ENCODE peak calls at places on chromosome 15, in eight cellular contexts. R, I, P, Z, F, L, O and G are unnamed samples.

GRCh38 chr15:70478251-70478990 is 284.9 kb downstream of the UACA start:
- DNase-seq in R (no peak), I (no peak), P (no peak), Z (peak; percentile 56), F (no peak), L (peak; percentile 74), O (peak; percentile 27), G (no peak)

GRCh38 chr15:68027388-68027787 is 26.7 kb upstream of the PIAS1 start:
- DNase-seq in R (no peak), I (no peak), P (no peak), Z (no peak), F (no peak), L (no peak), O (no peak), G (no peak)

GRCh38 chr15:59738676-59739075 is 49.6 kb upstream of the BNIP2 start:
- DNase-seq in R (no peak), I (no peak), P (no peak), Z (no peak), F (no peak), L (no peak), O (no peak), G (no peak)

GRCh38 chr15:83435782-83436181 is 11.4 kb upstream of the SH3GL3 start:
- DNase-seq in R (no peak), I (peak; percentile 21), P (no peak), Z (no peak), F (no peak), L (no peak), O (no peak), G (no peak)

GRCh38 chr15:84725001-84725491 is 9.1 kb upstream of the SEC11A start:
- DNase-seq in R (no peak), I (no peak), P (no peak), Z (no peak), F (no peak), L (peak; percentile 30), O (no peak), G (no peak)

GRCh38 chr15:84981711-84982300 is at the start of gene PDE8A:
- DNase-seq in R (peak; percentile 67), I (peak; percentile 21), P (peak; percentile 49), Z (peak; percentile 63), F (peak; percentile 26), L (peak; percentile 80), O (peak; percentile 64), G (peak; percentile 66)

GRCh38 chr15:51076898-51077564 is 17.7 kb downstream of the TNFAIP8L3 start:
- DNase-seq in R (peak; percentile 36), I (peak; percentile 78), P (no peak), Z (peak; percentile 56), F (no peak), L (peak; percentile 52), O (peak; percentile 6), G (peak; percentile 50)

GRCh38 chr15:39609166-39609918 is 28.5 kb downstream of the THBS1 start:
- DNase-seq in R (no peak), I (no peak), P (no peak), Z (peak; percentile 73), F (no peak), L (no peak), O (no peak), G (no peak)

GRCh38 chr15:42992626-42993025 is 72.0 kb upstream of the TTBK2 start:
- DNase-seq in R (no peak), I (peak; percentile 12), P (no peak), Z (no peak), F (no peak), L (no peak), O (no peak), G (no peak)

GRCh38 chr15:85327820-85328219 is 52.6 kb upstream of the AKAP13 start:
- DNase-seq in R (no peak), I (no peak), P (no peak), Z (no peak), F (no peak), L (no peak), O (no peak), G (no peak)

GRCh38 chr15:47718474-47719440 is 1.5 kb downstream of the SEMA6D start:
- DNase-seq in R (no peak), I (no peak), P (peak; percentile 9), Z (peak; percentile 45), F (no peak), L (peak; percentile 42), O (no peak), G (no peak)

GRCh38 chr15:60392601-60392985 is 5.2 kb downstream of the ANXA2 start:
- DNase-seq in R (peak; percentile 61), I (peak; percentile 89), P (no peak), Z (peak; percentile 23), F (no peak), L (peak; percentile 28), O (peak; percentile 59), G (no peak)

GRCh38 chr15:99669250-99669649 is 64.0 kb downstream of the LYSMD4 start:
- DNase-seq in R (no peak), I (no peak), P (no peak), Z (no peak), F (no peak), L (no peak), O (no peak), G (no peak)

GRCh38 chr15:89448825-89449224 is 47.6 kb downstream of the RHCG start:
- DNase-seq in R (no peak), I (no peak), P (no peak), Z (no peak), F (no peak), L (no peak), O (no peak), G (no peak)

GRCh38 chr15:56205061-56205876 is 38.4 kb downstream of the RFX7 start:
- DNase-seq in R (no peak), I (peak; percentile 36), P (no peak), Z (no peak), F (no peak), L (no peak), O (no peak), G (no peak)

GRCh38 chr15:40340038-40340739 is 550 bp downstream of the CCDC9B start:
- DNase-seq in R (no peak), I (peak; percentile 45), P (no peak), Z (peak; percentile 76), F (no peak), L (no peak), O (no peak), G (no peak)

GRCh38 chr15:48890375-48890972 is 12.5 kb downstream of the EID1 start:
- DNase-seq in R (no peak), I (no peak), P (no peak), Z (no peak), F (no peak), L (no peak), O (no peak), G (no peak)

GRCh38 chr15:55253580-55253979 is 36.0 kb downstream of the RAB27A start:
- DNase-seq in R (no peak), I (peak; percentile 83), P (no peak), Z (no peak), F (no peak), L (no peak), O (no peak), G (no peak)

GRCh38 chr15:88752956-88753355 is 50.3 kb upstream of the ACAN start:
- DNase-seq in R (no peak), I (no peak), P (no peak), Z (no peak), F (no peak), L (no peak), O (no peak), G (no peak)

GRCh38 chr15:55344206-55344605 is 25.2 kb downstream of the PIGB start:
- DNase-seq in R (no peak), I (no peak), P (no peak), Z (no peak), F (no peak), L (no peak), O (no peak), G (no peak)

GRCh38 chr15:60155661-60156060 is 151.6 kb downstream of the FOXB1 start:
- DNase-seq in R (peak; percentile 31), I (peak; percentile 39), P (no peak), Z (no peak), F (no peak), L (no peak), O (no peak), G (no peak)

GRCh38 chr15:60683156-60683555 is 204.2 kb upstream of the ICE2 start:
- DNase-seq in R (no peak), I (peak; percentile 43), P (no peak), Z (no peak), F (no peak), L (no peak), O (no peak), G (no peak)